ENCODE peak calls at places on chromosomes 11 and 22, in five cellular contexts. X is bronchial epithelial cell, N is fibroblast of pulmonary artery, A is upper lobe of right lung, I is AG04449. B is an unnamed sample.

GRCh38 chr22:30823015-30823370 is 128.3 kb downstream of the OSBP2 start:
- DNase-seq in X (no peak), N (no peak), A (peak; percentile 40), I (no peak), B (no peak)

GRCh38 chr22:36201630-36202312 is at the start of gene APOL4:
- DNase-seq in X (no peak), N (peak; percentile 81), A (peak; percentile 81), I (no peak), B (peak; percentile 71)

GRCh38 chr11:117478926-117479325 is 151.3 kb downstream of the CEP164 start:
- DNase-seq in X (no peak), N (no peak), A (no peak), I (no peak), B (no peak)

GRCh38 chr22:25760294-25760693 is 18.3 kb downstream of the MYO18B start:
- DNase-seq in X (no peak), N (no peak), A (no peak), I (no peak), B (no peak)

GRCh38 chr11:43376065-43376464 is 17.3 kb downstream of the TTC17 start:
- DNase-seq in X (peak; percentile 50), N (no peak), A (no peak), I (no peak), B (no peak)

GRCh38 chr11:105861225-105861624 is 160.8 kb downstream of the MSANTD4 start:
- DNase-seq in X (peak; percentile 7), N (peak; percentile 13), A (no peak), I (no peak), B (no peak)

GRCh38 chr11:92550411-92550810 is 325.8 kb downstream of the FAT3 start:
- DNase-seq in X (no peak), N (no peak), A (no peak), I (no peak), B (no peak)

GRCh38 chr11:34671946-34672345 is 51.1 kb downstream of the EHF start:
- DNase-seq in X (no peak), N (no peak), A (no peak), I (no peak), B (no peak)

GRCh38 chr11:117919326-117920275 is 9.6 kb downstream of the TMPRSS13 start:
- DNase-seq in X (peak; percentile 41), N (no peak), A (no peak), I (no peak), B (no peak)

GRCh38 chr11:60905551-60906113 is 753 bp downstream of the PRPF19 start:
- DNase-seq in X (peak; percentile 88), N (peak; percentile 34), A (no peak), I (no peak), B (no peak)

GRCh38 chr11:121643530-121644512 is 191.1 kb upstream of the SORL1-AS1 start:
- DNase-seq in X (no peak), N (no peak), A (no peak), I (no peak), B (no peak)

GRCh38 chr11:68381716-68382115 is 69.3 kb downstream of the LRP5 start:
- DNase-seq in X (no peak), N (no peak), A (no peak), I (no peak), B (no peak)

GRCh38 chr11:68383976-68384501 is 71.6 kb downstream of the LRP5 start:
- DNase-seq in X (peak; percentile 11), N (peak; percentile 54), A (no peak), I (no peak), B (peak; percentile 88)

GRCh38 chr11:68382358-68382998 is 70.1 kb downstream of the LRP5 start:
- DNase-seq in X (no peak), N (no peak), A (no peak), I (no peak), B (no peak)

GRCh38 chr11:68379216-68379615 is 66.8 kb downstream of the LRP5 start:
- DNase-seq in X (no peak), N (no peak), A (no peak), I (no peak), B (no peak)

GRCh38 chr11:68380786-68381622 is 68.6 kb downstream of the LRP5 start:
- DNase-seq in X (no peak), N (peak; percentile 34), A (no peak), I (no peak), B (no peak)
- TF ChIP-seq CTCF in X (no peak), N (no peak), A (no peak), I (no peak), B (no peak)

DNA sequence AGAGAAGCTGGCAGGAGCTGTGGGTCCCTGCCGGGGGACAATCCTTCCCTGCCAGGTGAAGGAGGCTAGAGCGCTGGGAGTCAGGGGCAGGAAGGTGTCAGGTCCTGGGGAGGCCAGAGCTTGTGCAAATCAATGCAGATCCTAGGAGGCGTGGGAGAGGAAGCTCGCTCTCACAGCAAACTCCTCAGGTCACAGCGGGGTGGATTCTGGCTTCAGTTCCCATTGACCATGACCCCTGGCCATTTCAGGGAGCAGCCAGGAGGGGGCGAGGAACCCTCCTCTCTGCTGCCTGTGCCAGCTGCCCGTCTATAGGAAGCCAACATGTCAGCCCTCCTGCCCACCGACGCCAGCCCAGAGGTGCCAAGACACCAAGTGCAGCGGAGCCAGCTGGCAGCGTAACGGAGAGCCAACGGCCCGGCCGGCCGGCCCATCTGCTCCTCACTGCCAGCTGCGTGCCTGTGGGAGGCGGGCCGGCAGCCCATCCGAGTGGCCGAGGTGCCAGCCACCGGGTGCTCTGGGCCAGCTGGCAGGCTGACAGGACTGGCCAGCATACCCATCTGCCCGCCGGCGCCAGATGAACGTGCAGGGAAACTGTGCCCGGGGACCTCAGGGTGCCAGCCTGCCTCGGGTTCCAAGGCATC is 374.9 kb downstream of the MIAT start:
- DNase-seq in X (no peak), N (no peak), A (no peak), I (no peak), B (no peak)
- TF ChIP-seq CTCF in X (peak; percentile 13), N (no peak), A (no peak), I (peak; percentile 15), B (no peak)

GRCh38 chr11:111298466-111299110 is at the start of gene POU2AF3:
- DNase-seq in X (no peak), N (no peak), A (no peak), I (no peak), B (no peak)

GRCh38 chr11:111301004-111301839 is 2.9 kb downstream of the POU2AF3 start:
- DNase-seq in X (no peak), N (no peak), A (no peak), I (no peak), B (no peak)

GRCh38 chr11:111297696-111298095 is 650 bp upstream of the POU2AF3 start:
- DNase-seq in X (no peak), N (no peak), A (no peak), I (no peak), B (no peak)

GRCh38 chr11:111300569-111300968 is 2.2 kb downstream of the POU2AF3 start:
- DNase-seq in X (no peak), N (no peak), A (no peak), I (no peak), B (no peak)

GRCh38 chr11:111299111-111300026 is 1.0 kb downstream of the POU2AF3 start:
- DNase-seq in X (no peak), N (peak; percentile 19), A (peak; percentile 88), I (no peak), B (peak; percentile 49)
- TF ChIP-seq CTCF in X (peak; percentile 60), N (peak; percentile 41), A (peak; percentile 61), I (peak; percentile 49), B (peak; percentile 78)

DNA sequence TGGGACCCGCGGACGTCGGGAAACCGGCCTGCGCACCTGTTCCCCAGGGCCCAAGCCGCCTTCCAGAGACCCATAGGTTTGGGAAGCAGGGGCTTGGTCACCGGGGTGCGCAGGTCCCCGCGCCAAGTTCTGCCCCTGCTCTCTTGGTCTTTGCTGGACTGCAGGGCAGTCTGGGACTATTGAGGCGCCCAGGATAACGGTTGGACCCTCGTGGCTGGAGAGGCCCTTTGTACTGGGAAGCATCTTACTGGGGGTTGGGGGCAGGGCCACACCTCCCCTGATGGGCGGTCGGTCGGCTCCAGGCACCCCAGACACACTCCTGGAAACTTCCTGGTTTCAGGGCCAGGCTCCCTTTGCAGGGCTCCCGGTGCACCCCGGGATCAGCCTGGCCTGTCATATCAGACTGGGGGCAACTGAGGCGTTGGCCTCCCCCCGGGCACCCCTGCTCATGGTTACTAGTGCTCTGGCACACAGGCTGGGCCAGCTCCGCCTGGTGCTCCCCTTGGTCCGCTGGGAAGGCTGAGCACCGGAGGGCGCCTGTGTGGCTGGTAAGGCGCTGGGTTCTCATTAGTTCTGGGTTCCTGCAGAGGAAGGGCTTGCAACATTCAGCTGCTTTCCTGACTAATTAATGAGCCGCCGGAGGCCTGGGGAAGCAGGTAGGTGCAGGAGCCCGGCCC is 1250.5 kb downstream of the BRD1 start:
- DNase-seq in X (no peak), N (no peak), A (no peak), I (no peak), B (no peak)
- TF ChIP-seq CTCF in X (no peak), N (no peak), A (no peak), I (no peak), B (no peak)

DNA sequence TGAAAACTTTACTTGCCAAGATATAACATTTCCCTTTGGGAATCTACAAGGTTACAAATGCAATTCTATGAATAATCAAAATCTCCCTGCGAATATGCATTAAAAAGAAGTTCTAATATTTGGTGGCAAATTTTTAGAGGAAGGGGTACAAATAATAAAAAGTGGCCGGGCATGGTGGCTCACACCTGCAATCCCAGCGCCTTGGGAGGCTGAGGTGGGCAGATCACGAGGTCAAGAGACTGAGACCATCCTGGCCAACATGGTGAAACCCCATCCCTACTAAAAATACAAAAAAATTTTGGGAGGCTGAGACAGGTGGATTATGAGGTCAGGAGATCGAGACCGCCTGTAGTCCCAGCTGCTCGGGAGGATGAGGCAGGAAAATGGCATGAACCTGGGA is 47.0 kb downstream of the ZNF280B start:
- DNase-seq in X (no peak), N (no peak), A (no peak), I (no peak), B (no peak)
- TF ChIP-seq CTCF in X (no peak), N (no peak), A (no peak), I (no peak), B (no peak)

GRCh38 chr11:46141597-46141996 is 20.3 kb upstream of the PHF21A start:
- DNase-seq in X (no peak), N (no peak), A (no peak), I (no peak), B (no peak)

GRCh38 chr11:46144741-46145140 is 23.5 kb upstream of the PHF21A start:
- DNase-seq in X (no peak), N (no peak), A (no peak), I (no peak), B (no peak)

GRCh38 chr11:46142561-46142960 is 21.3 kb upstream of the PHF21A start:
- DNase-seq in X (no peak), N (no peak), A (no peak), I (no peak), B (no peak)

GRCh38 chr11:46143049-46143806 is 22.0 kb upstream of the PHF21A start:
- DNase-seq in X (no peak), N (no peak), A (no peak), I (no peak), B (no peak)
- TF ChIP-seq CTCF in X (no peak), N (no peak), A (no peak), I (no peak), B (no peak)

B was measured in tibial nerve.